ENCODE peak calls at places on chromosomes 12 and 14, in ten cellular contexts. C is stimulated activated CD8-positive, alpha-beta memory T cell treated with anti-CD3 and anti-CD28 coated beads, Interleukin-4, amount 100 ng/mL, for 24 hours; H is activated CD4-positive, CD25-positive, alpha-beta regulatory T cell; Q is cardiac fibroblast; U is psoas muscle; N is T-cell; K is activated CD4-positive, alpha-beta T cell treated with anti-CD3 and anti-CD28 coated beads, Interleukin-2, amount 50 U/mL, for 1 hour; X is spleen; E is HFF-Myc; J is neural crest cell. G is an unnamed sample.

GRCh38 chr12:57240069-57240921 is 10.7 kb downstream of the STAC3 start:
- DNase-seq in X (peak; percentile 89), Q (peak; percentile 49), E (no peak), N (peak; percentile 71), C (peak; percentile 52), K (peak; percentile 76), U (peak; percentile 64), H (peak; percentile 48), J (no peak), G (peak; percentile 61)

GRCh38 chr14:22819191-22819988 is 4.2 kb upstream of the SLC7A7 start:
- DNase-seq in E (no peak), H (no peak), U (no peak), J (no peak), C (no peak), N (no peak), X (peak; percentile 88), Q (peak; percentile 91), K (no peak), G (peak; percentile 20)

GRCh38 chr14:35952584-35952983 is 126.4 kb downstream of the BRMS1L start:
- DNase-seq in K (no peak), Q (no peak), N (no peak), H (no peak), J (no peak), U (no peak), X (no peak), E (no peak), C (no peak), G (no peak)

GRCh38 chr12:3604281-3604680 is 113.3 kb downstream of the PRMT8 start:
- DNase-seq in K (no peak), H (no peak), C (no peak), E (no peak), X (peak; percentile 61), Q (no peak), N (no peak), U (no peak), J (no peak), G (no peak)

GRCh38 chr14:72457641-72458040 is 436.3 kb downstream of the DPF3 start:
- DNase-seq in C (no peak), H (no peak), K (no peak), Q (peak; percentile 34), E (no peak), X (no peak), U (no peak), J (no peak), N (no peak), G (no peak)

GRCh38 chr12:6235906-6236640 is 35.9 kb downstream of the CD9 start:
- DNase-seq in X (no peak), Q (no peak), C (no peak), K (no peak), N (no peak), H (no peak), U (no peak), J (no peak), E (no peak), G (no peak)

GRCh38 chr14:30078827-30079402 is 151.3 kb upstream of the PRKD1 start:
- DNase-seq in K (no peak), X (no peak), J (no peak), N (no peak), H (no peak), C (no peak), E (no peak), Q (no peak), U (no peak), G (no peak)

GRCh38 chr14:105019861-105020814 is 745 bp downstream of the CDCA4 start:
- DNase-seq in N (peak; percentile 65), H (peak; percentile 29), K (peak; percentile 58), Q (peak; percentile 39), U (peak; percentile 24), X (peak; percentile 93), C (peak; percentile 45), J (peak; percentile 38), E (no peak), G (no peak)

GRCh38 chr14:53608369-53608768 is 348.3 kb downstream of the BMP4 start:
- DNase-seq in E (no peak), Q (no peak), K (no peak), C (no peak), U (no peak), H (no peak), N (no peak), X (no peak), J (no peak), G (no peak)

GRCh38 chr14:96016761-96017160 is 22.4 kb upstream of the C14orf132 start:
- DNase-seq in E (no peak), X (no peak), H (no peak), U (no peak), C (no peak), K (no peak), N (no peak), Q (no peak), J (no peak), G (no peak)

GRCh38 chr14:74562515-74563232 is 49.4 kb downstream of the LTBP2 start:
- DNase-seq in Q (no peak), H (no peak), K (no peak), N (no peak), E (no peak), J (no peak), C (no peak), U (no peak), X (peak; percentile 8), G (no peak)

GRCh38 chr12:115543269-115543668 is 734.2 kb downstream of the MED13L start:
- DNase-seq in J (no peak), U (no peak), X (no peak), H (no peak), K (no peak), C (no peak), Q (no peak), E (peak; percentile 16), N (no peak), G (no peak)

GRCh38 chr12:125140918-125141573 is 75.8 kb downstream of the AACS start:
- DNase-seq in J (no peak), K (no peak), X (no peak), E (peak; percentile 30), N (no peak), C (no peak), U (no peak), H (no peak), Q (peak; percentile 58), G (no peak)

GRCh38 chr12:76018672-76019071 is 12.9 kb downstream of the PHLDA1 start:
- DNase-seq in Q (no peak), U (no peak), K (no peak), E (no peak), N (no peak), J (no peak), H (no peak), C (no peak), X (no peak), G (no peak)

G was measured in MV-4-11.